ENCODE peak calls at places on chromosomes 5 and 9, in ten cellular contexts. U is choroid plexus epithelial cell; S is AG09319; V is GM19239; X is H54; R is T47D; Q is activated CD8-positive, alpha-beta memory T cell treated with anti-CD3 and anti-CD28 coated beads, Interleukin-2, amount 10 ng/mL, durations not matched to agents 7 days and 5 days; P is type B pancreatic cell; J is GM04504; B is activated CD8-positive, alpha-beta T cell treated with anti-CD3 and anti-CD28 coated beads for 36 hours. L is an unnamed sample.

GRCh38 chr5:96601811-96602244 is 60.3 kb upstream of the CAST start:
- DNase-seq in Q (peak; percentile 64), B (peak; percentile 69), X (peak; percentile 26), U (peak; percentile 83), R (peak; percentile 79), V (peak; percentile 42), P (no peak), S (peak; percentile 43), J (peak; percentile 53), L (peak; percentile 92)

GRCh38 chr5:53560506-53561191 is at the start of gene NDUFS4:
- DNase-seq in Q (peak; percentile 89), R (peak; percentile 92), J (peak; percentile 69), V (peak; percentile 28), U (peak; percentile 97), X (peak; percentile 37), S (peak; percentile 77), P (peak; percentile 84), B (peak; percentile 91), L (peak; percentile 96)

GRCh38 chr9:121773954-121774714 is 122.7 kb downstream of the DAB2IP start:
- DNase-seq in J (no peak), B (no peak), P (no peak), Q (no peak), V (no peak), R (no peak), S (no peak), X (no peak), U (no peak), L (no peak)

GRCh38 chr9:109035684-109036423 is 22.6 kb upstream of the CTNNAL1 start:
- DNase-seq in P (no peak), R (no peak), S (no peak), U (peak; percentile 92), X (peak; percentile 69), J (no peak), B (no peak), V (no peak), Q (no peak), L (peak; percentile 90)

GRCh38 chr5:137075163-137075970 is 423.8 kb downstream of the SPOCK1 start:
- DNase-seq in P (peak; percentile 76), X (peak; percentile 78), B (peak; percentile 54), U (peak; percentile 10), S (no peak), Q (peak; percentile 43), V (peak; percentile 12), J (no peak), R (peak; percentile 89), L (peak; percentile 61)

GRCh38 chr5:27479859-27480258 is 441.5 kb upstream of the CDH9 start:
- DNase-seq in R (no peak), V (no peak), Q (no peak), U (no peak), S (no peak), X (no peak), J (no peak), P (no peak), B (no peak), L (no peak)

GRCh38 chr9:98144076-98144475 is 25.1 kb upstream of the TRIM14 start:
- DNase-seq in S (no peak), U (no peak), R (no peak), B (no peak), V (no peak), X (no peak), J (no peak), Q (no peak), P (no peak), L (no peak)

GRCh38 chr9:36665921-36666429 is 93.3 kb downstream of the MELK start:
- DNase-seq in J (no peak), S (no peak), P (no peak), Q (no peak), U (peak; percentile 45), X (no peak), B (no peak), R (no peak), V (no peak), L (peak; percentile 83)

GRCh38 chr9:89046832-89047231 is 55.6 kb downstream of the S1PR3 start:
- DNase-seq in R (no peak), J (no peak), P (no peak), Q (no peak), V (no peak), X (no peak), B (no peak), S (peak; percentile 12), U (peak; percentile 28), L (no peak)

GRCh38 chr9:12699529-12699928 is 6.3 kb downstream of the TYRP1 start:
- DNase-seq in X (no peak), B (no peak), U (peak; percentile 69), J (no peak), S (no peak), P (no peak), Q (no peak), R (no peak), V (no peak), L (peak; percentile 56)

GRCh38 chr5:9604416-9604815 is 25.7 kb downstream of the TAS2R1 start:
- DNase-seq in B (no peak), X (no peak), R (no peak), Q (no peak), P (no peak), V (no peak), J (no peak), U (no peak), S (no peak), L (no peak)

GRCh38 chr5:170597109-170597741 is 93.4 kb downstream of the KCNIP1 start:
- DNase-seq in P (no peak), U (peak; percentile 44), Q (peak; percentile 65), V (no peak), X (peak; percentile 68), R (no peak), B (peak; percentile 69), J (peak; percentile 73), S (no peak), L (peak; percentile 49)

GRCh38 chr5:67465556-67466206 is 269.1 kb upstream of the CD180 start:
- DNase-seq in X (no peak), J (peak; percentile 35), B (no peak), P (no peak), Q (no peak), R (no peak), V (no peak), U (no peak), S (peak; percentile 12), L (no peak)

GRCh38 chr5:78738693-78739300 is 90.2 kb upstream of the LHFPL2 start:
- DNase-seq in S (no peak), V (no peak), U (no peak), Q (no peak), P (no peak), R (peak; percentile 29), X (no peak), B (no peak), J (no peak), L (no peak)

GRCh38 chr9:122031806-122032205 is 61.3 kb downstream of the TTLL11 start:
- DNase-seq in B (no peak), Q (no peak), U (no peak), R (no peak), X (no peak), P (no peak), S (no peak), V (no peak), J (no peak), L (no peak)

GRCh38 chr5:775960-776861 is 8.3 kb downstream of the ZDHHC11B start:
- DNase-seq in V (peak; percentile 22), X (peak; percentile 1), B (no peak), S (no peak), R (no peak), Q (no peak), U (no peak), J (no peak), P (no peak), L (no peak)

GRCh38 chr9:114317665-114318357 is 5.1 kb upstream of the ORM1 start:
- DNase-seq in P (no peak), B (no peak), U (peak; percentile 83), R (no peak), J (peak; percentile 51), V (no peak), Q (no peak), S (peak; percentile 82), X (no peak), L (no peak)

GRCh38 chr5:131630208-131630962 is 4.6 kb downstream of the RAPGEF6 start:
- DNase-seq in V (no peak), S (no peak), J (no peak), R (no peak), P (no peak), B (no peak), U (no peak), X (no peak), Q (no peak), L (no peak)

GRCh38 chr9:33192493-33193245 is 25.5 kb upstream of the B4GALT1 start:
- DNase-seq in V (no peak), Q (no peak), B (no peak), S (no peak), U (no peak), J (peak; percentile 34), R (no peak), P (no peak), X (no peak), L (no peak)

GRCh38 chr5:141637266-141637692 is 482 bp downstream of the RELL2 start:
- DNase-seq in Q (peak; percentile 72), S (no peak), B (peak; percentile 61), X (peak; percentile 36), P (peak; percentile 70), V (no peak), R (peak; percentile 57), U (no peak), J (no peak), L (peak; percentile 10)

GRCh38 chr9:32419921-32420320 is 35.5 kb downstream of the ACO1 start:
- DNase-seq in P (no peak), U (peak; percentile 59), B (no peak), R (no peak), J (no peak), S (no peak), V (no peak), Q (no peak), X (no peak), L (no peak)

GRCh38 chr9:135022191-135022870 is 65.1 kb upstream of the OLFM1 start:
- DNase-seq in R (no peak), Q (no peak), B (no peak), V (no peak), J (no peak), S (no peak), X (no peak), P (no peak), U (no peak), L (no peak)

L was measured in dermis blood vessel endothelial cell.